ENCODE peak calls at places on chromosomes 12 and 14, in seven cellular contexts. One of them, this sample, is unnamed.

GRCh38 chr12:70178038-70178437 is 65.2 kb upstream of the CNOT2 start:
- DNase-seq in CD8-positive, alpha-beta T cell: no peak
- DNase-seq in H9: no peak
- DNase-seq in left ventricle myocardium inferior: no peak
- DNase-seq in SJCRH30: no peak
- DNase-seq in dorsolateral prefrontal cortex: no peak
- DNase-seq in IMR-90: no peak
- DNase-seq in this sample: no peak

GRCh38 chr12:68267892-68268396 is 14.5 kb upstream of the IL22 start:
- DNase-seq in CD8-positive, alpha-beta T cell: no peak
- DNase-seq in H9: no peak
- DNase-seq in left ventricle myocardium inferior: no peak
- DNase-seq in SJCRH30: no peak
- DNase-seq in dorsolateral prefrontal cortex: no peak
- DNase-seq in IMR-90: peak; percentile 88
- DNase-seq in this sample: no peak

GRCh38 chr12:11653215-11653753 is 3.8 kb downstream of the ETV6 start:
- DNase-seq in CD8-positive, alpha-beta T cell: no peak
- DNase-seq in H9: no peak
- DNase-seq in left ventricle myocardium inferior: no peak
- DNase-seq in SJCRH30: no peak
- DNase-seq in dorsolateral prefrontal cortex: no peak
- DNase-seq in IMR-90: peak; percentile 43
- DNase-seq in this sample: no peak

GRCh38 chr12:116142936-116143882 is 134.3 kb downstream of the MED13L start:
- DNase-seq in CD8-positive, alpha-beta T cell: no peak
- DNase-seq in H9: no peak
- DNase-seq in left ventricle myocardium inferior: no peak
- DNase-seq in SJCRH30: no peak
- DNase-seq in dorsolateral prefrontal cortex: no peak
- DNase-seq in IMR-90: peak; percentile 89
- DNase-seq in this sample: no peak

GRCh38 chr12:120231316-120232011 is 30.6 kb upstream of the RPLP0 start:
- DNase-seq in CD8-positive, alpha-beta T cell: peak; percentile 59
- DNase-seq in H9: peak; percentile 96
- DNase-seq in left ventricle myocardium inferior: peak; percentile 58
- DNase-seq in SJCRH30: peak; percentile 77
- DNase-seq in dorsolateral prefrontal cortex: no peak
- DNase-seq in IMR-90: peak; percentile 97
- DNase-seq in this sample: no peak

GRCh38 chr14:35405304-35405996 is 901 bp upstream of the NFKBIA start:
- DNase-seq in CD8-positive, alpha-beta T cell: no peak
- DNase-seq in H9: no peak
- DNase-seq in left ventricle myocardium inferior: peak; percentile 42
- DNase-seq in SJCRH30: no peak
- DNase-seq in dorsolateral prefrontal cortex: no peak
- DNase-seq in IMR-90: no peak
- DNase-seq in this sample: no peak

GRCh38 chr12:81888341-81888740 is 129.2 kb upstream of the PPFIA2 start:
- DNase-seq in CD8-positive, alpha-beta T cell: no peak
- DNase-seq in H9: no peak
- DNase-seq in left ventricle myocardium inferior: no peak
- DNase-seq in SJCRH30: no peak
- DNase-seq in dorsolateral prefrontal cortex: no peak
- DNase-seq in IMR-90: no peak
- DNase-seq in this sample: no peak

GRCh38 chr12:122031342-122032216 is 9.9 kb downstream of the BCL7A start:
- DNase-seq in CD8-positive, alpha-beta T cell: peak; percentile 22
- DNase-seq in H9: peak; percentile 90
- DNase-seq in left ventricle myocardium inferior: peak; percentile 48
- DNase-seq in SJCRH30: peak; percentile 57
- DNase-seq in dorsolateral prefrontal cortex: no peak
- DNase-seq in IMR-90: no peak
- DNase-seq in this sample: no peak

GRCh38 chr14:93970589-93970966 is 5.8 kb downstream of the ASB2 start:
- DNase-seq in CD8-positive, alpha-beta T cell: peak; percentile 63
- DNase-seq in H9: no peak
- DNase-seq in left ventricle myocardium inferior: no peak
- DNase-seq in SJCRH30: no peak
- DNase-seq in dorsolateral prefrontal cortex: no peak
- DNase-seq in IMR-90: no peak
- DNase-seq in this sample: no peak

GRCh38 chr12:2570562-2570961 is 224.2 kb upstream of the FKBP4 start:
- DNase-seq in CD8-positive, alpha-beta T cell: no peak
- DNase-seq in H9: no peak
- DNase-seq in left ventricle myocardium inferior: no peak
- DNase-seq in SJCRH30: no peak
- DNase-seq in dorsolateral prefrontal cortex: no peak
- DNase-seq in IMR-90: no peak
- DNase-seq in this sample: no peak

GRCh38 chr12:52637299-52637698 is 14.7 kb downstream of the KRT2 start:
- DNase-seq in CD8-positive, alpha-beta T cell: no peak
- DNase-seq in H9: peak; percentile 19
- DNase-seq in left ventricle myocardium inferior: no peak
- DNase-seq in SJCRH30: no peak
- DNase-seq in dorsolateral prefrontal cortex: no peak
- DNase-seq in IMR-90: no peak
- DNase-seq in this sample: no peak

GRCh38 chr12:85155791-85156190 is 119.6 kb downstream of the LRRIQ1 start:
- DNase-seq in CD8-positive, alpha-beta T cell: no peak
- DNase-seq in H9: no peak
- DNase-seq in left ventricle myocardium inferior: no peak
- DNase-seq in SJCRH30: peak; percentile 79
- DNase-seq in dorsolateral prefrontal cortex: no peak
- DNase-seq in IMR-90: no peak
- DNase-seq in this sample: no peak

GRCh38 chr12:66144796-66145754 is 14.5 kb upstream of the LLPH start:
- DNase-seq in CD8-positive, alpha-beta T cell: no peak
- DNase-seq in H9: no peak
- DNase-seq in left ventricle myocardium inferior: no peak
- DNase-seq in SJCRH30: peak; percentile 58
- DNase-seq in dorsolateral prefrontal cortex: no peak
- DNase-seq in IMR-90: peak; percentile 75
- DNase-seq in this sample: no peak

GRCh38 chr14:103930051-103930604 is 1.9 kb downstream of the TDRD9 start:
- DNase-seq in CD8-positive, alpha-beta T cell: no peak
- DNase-seq in H9: no peak
- DNase-seq in left ventricle myocardium inferior: no peak
- DNase-seq in SJCRH30: no peak
- DNase-seq in dorsolateral prefrontal cortex: no peak
- DNase-seq in IMR-90: no peak
- DNase-seq in this sample: no peak

GRCh38 chr14:34043627-34044372 is 92.9 kb upstream of the EGLN3 start:
- DNase-seq in CD8-positive, alpha-beta T cell: peak; percentile 31
- DNase-seq in H9: peak; percentile 37
- DNase-seq in left ventricle myocardium inferior: no peak
- DNase-seq in SJCRH30: peak; percentile 97
- DNase-seq in dorsolateral prefrontal cortex: no peak
- DNase-seq in IMR-90: no peak
- DNase-seq in this sample: no peak

GRCh38 chr14:102592969-102593840 is 756 bp downstream of the RCOR1 start:
- DNase-seq in CD8-positive, alpha-beta T cell: peak; percentile 51
- DNase-seq in H9: no peak
- DNase-seq in left ventricle myocardium inferior: peak; percentile 57
- DNase-seq in SJCRH30: peak; percentile 68
- DNase-seq in dorsolateral prefrontal cortex: peak; percentile 47
- DNase-seq in IMR-90: peak; percentile 26
- DNase-seq in this sample: no peak

GRCh38 chr14:87888136-87888999 is 104.6 kb downstream of the GALC start:
- DNase-seq in CD8-positive, alpha-beta T cell: no peak
- DNase-seq in H9: peak; percentile 74
- DNase-seq in left ventricle myocardium inferior: no peak
- DNase-seq in SJCRH30: peak; percentile 57
- DNase-seq in dorsolateral prefrontal cortex: no peak
- DNase-seq in IMR-90: no peak
- DNase-seq in this sample: no peak

GRCh38 chr14:55240526-55241178 is 30.6 kb upstream of the FBXO34 start:
- DNase-seq in CD8-positive, alpha-beta T cell: no peak
- DNase-seq in H9: peak; percentile 75
- DNase-seq in left ventricle myocardium inferior: no peak
- DNase-seq in SJCRH30: no peak
- DNase-seq in dorsolateral prefrontal cortex: no peak
- DNase-seq in IMR-90: peak; percentile 89
- DNase-seq in this sample: no peak

GRCh38 chr14:68638056-68638816 is 154.6 kb downstream of the ZFP36L1 start:
- DNase-seq in CD8-positive, alpha-beta T cell: no peak
- DNase-seq in H9: peak; percentile 10
- DNase-seq in left ventricle myocardium inferior: no peak
- DNase-seq in SJCRH30: no peak
- DNase-seq in dorsolateral prefrontal cortex: no peak
- DNase-seq in IMR-90: peak; percentile 18
- DNase-seq in this sample: no peak
- H3K27ac ChIP-seq in CD8-positive, alpha-beta T cell: no peak overlapping the region
- H3K27ac ChIP-seq in H9: no peak overlapping the region
- H3K27ac ChIP-seq in left ventricle myocardium inferior: peak overlapping the region; percentile 80
- H3K27ac ChIP-seq in SJCRH30: no peak overlapping the region
- H3K27ac ChIP-seq in dorsolateral prefrontal cortex: peak overlapping the region; percentile 56
- H3K27ac ChIP-seq in IMR-90: peak overlapping the region; percentile 84
- H3K27ac ChIP-seq in this sample: peak overlapping the region; percentile 93

DNA sequence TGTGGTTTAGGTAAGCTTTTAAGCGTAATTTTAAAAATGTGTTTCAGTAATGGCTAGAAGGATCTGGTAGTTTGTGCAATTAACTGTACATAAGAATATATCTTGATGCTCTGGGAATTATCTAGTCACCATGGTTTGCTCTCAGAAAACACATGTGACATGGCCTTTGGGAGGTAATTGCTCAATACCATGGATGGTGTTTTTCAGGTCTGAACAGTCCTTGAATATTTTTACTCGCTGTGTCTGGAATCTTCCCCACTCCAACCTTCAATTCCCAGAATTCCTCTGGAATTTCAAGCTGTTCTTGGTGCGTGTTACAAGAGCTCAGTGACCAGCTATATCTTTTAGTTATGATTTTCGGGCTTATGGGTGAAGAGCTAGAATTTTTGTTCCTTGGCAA is 85.3 kb downstream of the DAAM1 start:
- DNase-seq in CD8-positive, alpha-beta T cell: no peak
- DNase-seq in H9: no peak
- DNase-seq in left ventricle myocardium inferior: no peak
- DNase-seq in SJCRH30: no peak
- DNase-seq in dorsolateral prefrontal cortex: no peak
- DNase-seq in IMR-90: no peak
- DNase-seq in this sample: no peak
- H3K27ac ChIP-seq in CD8-positive, alpha-beta T cell: no peak overlapping the region
- H3K27ac ChIP-seq in H9: no peak overlapping the region
- H3K27ac ChIP-seq in left ventricle myocardium inferior: peak overlapping the region; percentile 57
- H3K27ac ChIP-seq in SJCRH30: no peak overlapping the region
- H3K27ac ChIP-seq in dorsolateral prefrontal cortex: no peak overlapping the region
- H3K27ac ChIP-seq in IMR-90: no peak overlapping the region
- H3K27ac ChIP-seq in this sample: no peak overlapping the region

GRCh38 chr14:68576031-68576430 is 216.8 kb downstream of the ZFP36L1 start:
- DNase-seq in CD8-positive, alpha-beta T cell: no peak
- DNase-seq in H9: no peak
- DNase-seq in left ventricle myocardium inferior: no peak
- DNase-seq in SJCRH30: no peak
- DNase-seq in dorsolateral prefrontal cortex: no peak
- DNase-seq in IMR-90: no peak
- DNase-seq in this sample: no peak
- H3K27ac ChIP-seq in CD8-positive, alpha-beta T cell: no peak overlapping the region
- H3K27ac ChIP-seq in H9: no peak overlapping the region
- H3K27ac ChIP-seq in left ventricle myocardium inferior: peak overlapping the region; percentile 75
- H3K27ac ChIP-seq in SJCRH30: peak overlapping the region; percentile 71
- H3K27ac ChIP-seq in dorsolateral prefrontal cortex: no peak overlapping the region
- H3K27ac ChIP-seq in IMR-90: peak overlapping the region; percentile 14
- H3K27ac ChIP-seq in this sample: no peak overlapping the region

GRCh38 chr14:37429618-37430017 is 165.4 kb downstream of the FOXA1 start:
- DNase-seq in CD8-positive, alpha-beta T cell: no peak
- DNase-seq in H9: no peak
- DNase-seq in left ventricle myocardium inferior: no peak
- DNase-seq in SJCRH30: no peak
- DNase-seq in dorsolateral prefrontal cortex: no peak
- DNase-seq in IMR-90: no peak
- DNase-seq in this sample: no peak

GRCh38 chr14:37434867-37435266 is 160.2 kb downstream of the FOXA1 start:
- DNase-seq in CD8-positive, alpha-beta T cell: no peak
- DNase-seq in H9: no peak
- DNase-seq in left ventricle myocardium inferior: no peak
- DNase-seq in SJCRH30: no peak
- DNase-seq in dorsolateral prefrontal cortex: no peak
- DNase-seq in IMR-90: no peak
- DNase-seq in this sample: no peak

DNA sequence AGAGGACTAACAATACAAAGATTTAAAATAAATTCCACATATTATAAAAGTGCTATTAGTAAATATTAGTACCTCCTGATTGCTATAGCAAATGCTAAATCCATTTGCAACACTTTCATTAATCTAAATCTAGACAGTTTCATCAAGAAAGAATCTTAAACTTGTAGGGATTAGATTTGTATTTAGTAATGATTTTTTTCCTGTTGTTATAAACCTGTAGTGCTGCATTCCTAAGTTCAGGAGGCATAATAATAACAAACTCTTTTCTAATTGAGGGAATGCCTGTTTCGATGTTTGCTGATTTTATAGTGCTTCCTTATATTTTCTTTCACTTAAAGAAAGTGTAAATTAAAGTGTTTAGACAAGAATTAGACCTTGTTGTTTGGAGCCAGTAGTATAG is 166.1 kb downstream of the FOXA1 start:
- DNase-seq in CD8-positive, alpha-beta T cell: no peak
- DNase-seq in H9: no peak
- DNase-seq in left ventricle myocardium inferior: no peak
- DNase-seq in SJCRH30: no peak
- DNase-seq in dorsolateral prefrontal cortex: no peak
- DNase-seq in IMR-90: no peak
- DNase-seq in this sample: no peak
- H3K27ac ChIP-seq in CD8-positive, alpha-beta T cell: no peak overlapping the region
- H3K27ac ChIP-seq in H9: no peak overlapping the region
- H3K27ac ChIP-seq in left ventricle myocardium inferior: no peak overlapping the region
- H3K27ac ChIP-seq in SJCRH30: no peak overlapping the region
- H3K27ac ChIP-seq in dorsolateral prefrontal cortex: no peak overlapping the region
- H3K27ac ChIP-seq in IMR-90: no peak overlapping the region
- H3K27ac ChIP-seq in this sample: no peak overlapping the region

GRCh38 chr12:7069386-7069785 is 8.9 kb downstream of the C1S start:
- DNase-seq in CD8-positive, alpha-beta T cell: no peak
- DNase-seq in H9: no peak
- DNase-seq in left ventricle myocardium inferior: no peak
- DNase-seq in SJCRH30: no peak
- DNase-seq in dorsolateral prefrontal cortex: no peak
- DNase-seq in IMR-90: no peak
- DNase-seq in this sample: no peak
- H3K27ac ChIP-seq in CD8-positive, alpha-beta T cell: no peak overlapping the region
- H3K27ac ChIP-seq in H9: no peak overlapping the region
- H3K27ac ChIP-seq in left ventricle myocardium inferior: peak overlapping the region; percentile 60
- H3K27ac ChIP-seq in SJCRH30: no peak overlapping the region
- H3K27ac ChIP-seq in dorsolateral prefrontal cortex: no peak overlapping the region
- H3K27ac ChIP-seq in IMR-90: no peak overlapping the region
- H3K27ac ChIP-seq in this sample: no peak overlapping the region

GRCh38 chr12:75657866-75658265 is 146.5 kb upstream of the KRR1 start:
- DNase-seq in CD8-positive, alpha-beta T cell: no peak
- DNase-seq in H9: no peak
- DNase-seq in left ventricle myocardium inferior: no peak
- DNase-seq in SJCRH30: no peak
- DNase-seq in dorsolateral prefrontal cortex: no peak
- DNase-seq in IMR-90: no peak
- DNase-seq in this sample: no peak
- H3K27ac ChIP-seq in CD8-positive, alpha-beta T cell: no peak overlapping the region
- H3K27ac ChIP-seq in H9: no peak overlapping the region
- H3K27ac ChIP-seq in left ventricle myocardium inferior: no peak overlapping the region
- H3K27ac ChIP-seq in SJCRH30: peak overlapping the region; percentile 69
- H3K27ac ChIP-seq in dorsolateral prefrontal cortex: peak overlapping the region; percentile 50
- H3K27ac ChIP-seq in IMR-90: peak overlapping the region; percentile 64
- H3K27ac ChIP-seq in this sample: no peak overlapping the region